ENCODE peak calls at places on chromosomes 2 and 18, in six cellular contexts. M, R, N, P, O and Y are unnamed samples.

GRCh38 chr2:241977557-241978300 is 108.2 kb downstream of the RTP5 start:
- DNase-seq in M (no peak), R (no peak), N (no peak), P (no peak), O (no peak), Y (no peak)

GRCh38 chr18:70907673-70908072 is 618.8 kb downstream of the SOCS6 start:
- DNase-seq in M (peak; percentile 64), R (no peak), N (no peak), P (no peak), O (peak; percentile 20), Y (no peak)

GRCh38 chr18:77151791-77152517 is 19.4 kb upstream of the MBP start:
- DNase-seq in M (no peak), R (no peak), N (no peak), P (no peak), O (no peak), Y (peak; percentile 92)

GRCh38 chr18:54558609-54559585 is 32.1 kb upstream of the DYNAP start:
- DNase-seq in M (peak; percentile 37), R (no peak), N (peak; percentile 32), P (peak; percentile 17), O (peak; percentile 59), Y (peak; percentile 73)

GRCh38 chr2:44776924-44777480 is 164.5 kb upstream of the SIX3 start:
- DNase-seq in M (no peak), R (no peak), N (no peak), P (no peak), O (no peak), Y (no peak)

GRCh38 chr18:47531759-47532158 is 280.3 kb upstream of the SKOR2 start:
- DNase-seq in M (no peak), R (no peak), N (no peak), P (peak; percentile 76), O (no peak), Y (no peak)

GRCh38 chr2:17996978-17997377 is 118.5 kb downstream of the KCNS3 start:
- DNase-seq in M (no peak), R (no peak), N (no peak), P (no peak), O (no peak), Y (no peak)

GRCh38 chr2:29482341-29482740 is 367.1 kb downstream of the CLIP4 start:
- DNase-seq in M (no peak), R (no peak), N (no peak), P (no peak), O (no peak), Y (no peak)

GRCh38 chr2:84435331-84436081 is 23.6 kb downstream of the SUCLG1 start:
- DNase-seq in M (no peak), R (no peak), N (peak; percentile 51), P (no peak), O (no peak), Y (no peak)

GRCh38 chr2:46434851-46435273 is 44.5 kb upstream of the TMEM247 start:
- DNase-seq in M (no peak), R (no peak), N (no peak), P (no peak), O (no peak), Y (no peak)

GRCh38 chr2:127067620-127068350 is 39.2 kb downstream of the BIN1 start:
- DNase-seq in M (peak; percentile 42), R (peak; percentile 69), N (peak; percentile 74), P (peak; percentile 87), O (peak; percentile 63), Y (peak; percentile 91)

DNA sequence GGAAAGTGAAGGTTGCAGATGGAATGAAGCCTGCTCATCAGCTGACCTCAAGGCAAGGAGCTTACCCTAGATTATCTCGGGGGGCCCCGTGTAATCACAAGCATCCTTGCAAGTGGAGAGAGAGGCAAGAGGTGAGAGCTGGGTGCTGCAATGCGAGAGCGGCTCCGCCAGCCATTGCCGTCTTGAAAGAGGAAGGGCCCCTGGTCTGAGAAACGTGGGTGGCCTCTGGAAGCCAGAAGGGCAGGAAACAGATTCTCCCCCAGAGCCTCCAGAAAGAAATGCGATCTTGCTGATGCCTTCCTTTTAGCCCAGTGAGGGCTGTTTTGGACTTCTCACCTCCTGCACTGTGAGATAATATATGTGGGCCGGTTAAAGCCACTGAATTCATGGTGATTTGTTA is 319.6 kb upstream of the HS6ST1 start:
- DNase-seq in M (no peak), R (no peak), N (no peak), P (no peak), O (no peak), Y (no peak)
- H3K9me2 ChIP-seq in M (no peaks in the 10 kb centered on the region), R (no peaks in the 10 kb centered on the region), N (no peaks in the 10 kb centered on the region), P (no peaks in the 10 kb centered on the region), O (no peaks in the 10 kb centered on the region), Y (no peaks in the 10 kb centered on the region)

GRCh38 chr2:136213836-136214235 is 95.9 kb upstream of the CXCR4 start:
- DNase-seq in M (no peak), R (no peak), N (no peak), P (no peak), O (no peak), Y (no peak)

GRCh38 chr2:136211671-136212070 is 93.7 kb upstream of the CXCR4 start:
- DNase-seq in M (no peak), R (no peak), N (no peak), P (no peak), O (no peak), Y (no peak)

GRCh38 chr2:136214284-136214683 is 96.3 kb upstream of the CXCR4 start:
- DNase-seq in M (no peak), R (no peak), N (no peak), P (no peak), O (no peak), Y (no peak)

GRCh38 chr2:136210822-136211221 is 92.9 kb upstream of the CXCR4 start:
- DNase-seq in M (no peak), R (no peak), N (no peak), P (no peak), O (no peak), Y (no peak)

DNA sequence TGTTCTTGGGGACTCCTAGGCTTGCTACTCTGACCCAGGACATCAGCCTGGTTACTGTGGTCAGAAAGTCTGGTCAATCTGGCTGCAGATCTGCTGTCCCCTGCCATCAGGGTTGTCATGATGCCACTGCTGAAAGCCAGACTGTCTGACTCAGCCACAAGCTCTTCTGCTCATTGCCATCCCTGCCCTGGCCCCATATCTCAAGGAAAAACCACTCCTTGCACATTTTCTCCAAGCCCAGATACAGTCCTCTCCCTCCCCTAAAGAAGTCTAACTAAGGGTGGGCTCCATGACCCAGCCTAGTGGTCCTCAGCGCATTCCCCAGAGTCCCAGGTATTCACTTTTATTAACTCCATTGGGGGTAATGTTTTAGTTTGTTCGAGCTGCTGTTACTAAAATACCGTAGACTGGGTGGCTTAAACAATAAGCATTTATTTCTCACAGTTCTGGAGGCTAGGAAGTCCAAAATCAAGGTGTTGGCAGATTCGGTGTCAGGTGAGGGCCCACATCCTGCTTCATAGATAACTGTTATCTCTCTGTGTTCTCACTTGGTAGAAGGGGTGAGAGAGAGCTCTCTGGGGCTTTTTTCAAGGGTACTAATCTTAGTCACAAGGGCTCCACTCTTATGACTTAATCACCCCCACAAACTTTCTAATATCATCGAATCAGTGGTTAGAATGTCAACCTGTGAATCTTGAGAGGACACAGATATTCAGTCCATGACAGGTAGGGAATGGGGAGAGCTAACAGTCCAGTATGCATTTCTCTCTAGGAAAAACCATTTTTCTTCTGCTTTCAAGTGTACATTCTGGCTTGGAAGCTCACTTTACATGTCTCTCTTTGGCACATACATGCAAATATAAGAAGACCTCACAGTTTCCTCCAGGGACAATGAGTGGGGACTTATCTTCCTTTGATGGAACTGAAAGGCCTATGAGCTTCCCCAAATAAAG is 94.8 kb upstream of the CXCR4 start:
- DNase-seq in M (no peak), R (no peak), N (no peak), P (no peak), O (no peak), Y (peak; percentile 90)
- H3K4me2 ChIP-seq in M (no peak overlapping the region), R (no peak overlapping the region), N (no peak overlapping the region), P (no peak overlapping the region), O (no peak overlapping the region), Y (no peak overlapping the region)

GRCh38 chr18:48867978-48868377 is 82.8 kb downstream of the SMAD7 start:
- DNase-seq in M (peak; percentile 25), R (no peak), N (no peak), P (no peak), O (no peak), Y (no peak)

GRCh38 chr18:48866856-48867255 is 83.9 kb downstream of the SMAD7 start:
- DNase-seq in M (no peak), R (no peak), N (no peak), P (no peak), O (no peak), Y (no peak)

GRCh38 chr18:48869591-48869990 is 81.2 kb downstream of the SMAD7 start:
- DNase-seq in M (no peak), R (no peak), N (no peak), P (no peak), O (no peak), Y (no peak)

GRCh38 chr18:48866028-48866733 is 84.6 kb downstream of the SMAD7 start:
- DNase-seq in M (no peak), R (no peak), N (peak; percentile 71), P (peak; percentile 90), O (no peak), Y (no peak)

DNA sequence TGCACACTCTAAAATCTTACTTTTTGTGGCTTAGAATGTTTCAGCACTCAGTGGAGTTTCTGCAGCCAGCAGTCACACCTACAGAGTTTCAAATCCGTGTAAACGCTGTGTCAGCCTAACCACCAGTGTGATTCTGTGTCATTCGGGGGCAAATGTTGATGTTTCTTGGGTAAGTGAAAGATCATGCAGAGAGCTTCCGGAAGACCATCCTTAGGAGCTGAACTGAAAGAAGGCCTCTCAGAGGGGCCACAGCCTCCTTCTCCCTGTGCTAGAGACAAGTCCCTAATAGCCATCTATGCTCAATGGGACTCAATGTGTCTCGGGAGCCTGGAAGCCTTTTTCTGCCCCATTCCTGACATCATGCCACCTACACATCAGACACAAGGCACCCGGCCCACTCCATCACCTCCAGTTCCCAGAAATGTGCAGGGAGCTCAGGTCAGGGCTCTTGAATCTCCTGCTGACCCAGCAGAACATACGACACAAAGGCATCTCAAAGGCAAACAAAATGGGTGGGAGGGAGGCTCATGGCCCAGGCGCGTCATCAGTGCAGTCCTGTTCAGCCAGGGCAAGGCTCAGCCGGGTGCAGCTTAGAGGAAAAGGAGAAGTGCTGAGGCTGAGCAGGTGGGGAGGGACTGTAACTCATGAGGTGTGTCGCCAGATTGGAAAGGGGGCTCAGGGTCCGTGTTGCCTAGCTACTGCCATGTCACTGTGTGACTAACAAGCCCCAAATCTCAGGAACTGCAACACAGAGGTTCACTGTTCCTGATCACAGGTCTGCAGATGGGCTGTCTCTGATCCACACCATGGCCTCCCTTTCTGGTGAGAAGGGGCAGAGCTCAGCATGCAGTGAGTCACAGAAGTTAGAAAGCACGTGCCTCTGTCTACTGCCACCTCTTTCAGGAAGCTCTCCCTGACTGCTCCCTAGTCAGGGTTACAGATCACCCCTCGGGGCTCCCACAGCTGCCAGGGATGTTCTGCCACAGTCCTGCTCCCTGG is 82.0 kb downstream of the SMAD7 start:
- DNase-seq in M (peak; percentile 96), R (no peak), N (peak; percentile 35), P (no peak), O (peak; percentile 10), Y (peak; percentile 69)
- H3K9ac ChIP-seq in M (peak overlapping the region; percentile 78), R (no peak overlapping the region), N (no peak overlapping the region), P (no peak overlapping the region), O (no peak overlapping the region), Y (no peak overlapping the region)

DNA sequence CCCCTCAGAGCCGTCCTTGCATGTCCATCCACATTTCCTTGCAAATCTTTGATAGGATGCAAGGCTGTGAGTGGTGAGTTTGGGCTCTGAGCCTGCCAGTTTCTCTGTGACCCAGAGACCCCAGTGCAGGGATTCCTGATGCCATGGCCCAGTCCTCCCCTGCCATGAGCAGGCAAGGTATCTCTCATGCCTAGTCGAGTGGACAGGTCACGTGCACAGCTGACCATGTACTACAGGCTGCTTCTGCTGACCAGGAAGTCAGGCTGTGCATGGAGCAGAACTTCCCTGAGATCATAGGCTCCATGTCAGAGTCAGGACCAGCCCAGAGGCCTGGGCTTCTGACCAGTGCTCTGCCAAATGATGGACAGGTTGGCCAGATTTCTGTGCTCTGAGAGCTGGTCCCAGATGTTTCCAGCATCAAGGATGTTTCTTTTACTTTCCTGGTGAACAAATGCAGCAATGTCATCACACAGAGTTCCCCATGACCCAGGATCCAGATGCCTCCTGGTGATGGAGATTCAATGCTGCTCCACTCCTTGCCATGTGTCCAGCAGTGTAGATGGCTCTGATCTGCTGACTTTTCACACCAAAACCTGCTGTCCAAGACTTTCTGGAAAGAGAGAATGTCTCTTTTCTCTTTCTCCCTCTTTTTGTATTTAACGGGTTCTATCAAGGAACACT is 321.6 kb upstream of the HS6ST1 start:
- DNase-seq in M (no peak), R (no peak), N (peak; percentile 14), P (no peak), O (no peak), Y (no peak)
- H3K9me2 ChIP-seq in M (no peaks in the 10 kb centered on the region), R (no peaks in the 10 kb centered on the region), N (no peaks in the 10 kb centered on the region), P (no peaks in the 10 kb centered on the region), O (no peaks in the 10 kb centered on the region), Y (no peaks in the 10 kb centered on the region)